ENCODE peak calls at places on chromosome 19, in nine cellular contexts. Y, A, N, H, G, V, P, F and B are unnamed samples. For H3K4me1, the result is how much of the 10 kb centered on the place peaks cover.

GRCh38 chr19:33905937-33906577 is 109.4 kb downstream of the KCTD15 start:
- DNase-seq in Y (peak), A (peak), N (peak), H (no peak), G (peak), V (no peak), P (peak), F (peak), B (peak)

GRCh38 chr19:17706750-17707181 is 12.5 kb upstream of the MAP1S start:
- DNase-seq in Y (no peak), A (no peak), N (peak), H (no peak), G (no peak), V (no peak), P (no peak), F (peak), B (peak)

GRCh38 chr19:52741951-52742485 is 7.2 kb upstream of the ZNF611 start:
- DNase-seq in Y (no peak), A (no peak), N (peak), H (no peak), G (no peak), V (no peak), P (no peak), F (no peak), B (no peak)

GRCh38 chr19:47861630-47862029 is 2.6 kb downstream of the TPRX2 start:
- DNase-seq in Y (no peak), A (no peak), N (no peak), H (no peak), G (no peak), V (no peak), P (no peak), F (no peak), B (peak)

GRCh38 chr19:24059572-24060295 is 27.3 kb upstream of the ZNF254 start:
- DNase-seq in Y (no peak), A (no peak), N (no peak), H (no peak), G (no peak), V (no peak), P (no peak), F (no peak), B (no peak)

GRCh38 chr19:48363810-48364563 is at the start of the genes SYNGR4 and TMEM143:
- DNase-seq in Y (peak), A (peak), N (peak), H (peak), G (peak), V (peak), P (peak), F (peak), B (peak)

GRCh38 chr19:48378194-48378570 is 13.2 kb downstream of the KDELR1 start:
- DNase-seq in Y (no peak), A (no peak), N (no peak), H (no peak), G (no peak), V (no peak), P (no peak), F (no peak), B (no peak)

GRCh38 chr19:13794388-13794751 is 873 bp upstream of the ZSWIM4 start:
- DNase-seq in Y (peak), A (peak), N (no peak), H (no peak), G (peak), V (peak), P (peak), F (peak), B (peak)

GRCh38 chr19:19319725-19320361 is 466 bp downstream of the SUGP1 start:
- DNase-seq in Y (no peak), A (no peak), N (no peak), H (no peak), G (no peak), V (no peak), P (no peak), F (peak), B (peak)

GRCh38 chr19:5339950-5340636 is 519 bp downstream of the PTPRS start:
- DNase-seq in Y (no peak), A (no peak), N (peak), H (no peak), G (no peak), V (no peak), P (peak), F (peak), B (peak)

GRCh38 chr19:17289489-17289888 is 7.8 kb downstream of the ANKLE1 start:
- DNase-seq in Y (no peak), A (no peak), N (peak), H (no peak), G (peak), V (no peak), P (peak), F (peak), B (peak)

GRCh38 chr19:18612772-18613588 is at the start of gene TMEM59L:
- DNase-seq in Y (no peak), A (no peak), N (peak), H (peak), G (no peak), V (no peak), P (no peak), F (peak), B (peak)

GRCh38 chr19:12833747-12834417 is 497 bp downstream of the RTBDN start:
- DNase-seq in Y (no peak), A (no peak), N (peak), H (peak), G (no peak), V (no peak), P (no peak), F (peak), B (peak)

GRCh38 chr19:42563352-42564210 is 31.1 kb downstream of the CEACAM8 start:
- DNase-seq in Y (peak), A (no peak), N (peak), H (no peak), G (no peak), V (peak), P (no peak), F (peak), B (peak)

GRCh38 chr19:35000647-35001501 is 751 bp downstream of the GRAMD1A start:
- DNase-seq in Y (no peak), A (no peak), N (peak), H (peak), G (no peak), V (no peak), P (peak), F (peak), B (peak)

GRCh38 chr19:18135712-18136584 is 17.0 kb upstream of the PIK3R2 start:
- DNase-seq in Y (no peak), A (no peak), N (no peak), H (no peak), G (no peak), V (no peak), P (no peak), F (no peak), B (no peak)

GRCh38 chr19:46616631-46617322 is 8.1 kb downstream of the PTGIR start:
- DNase-seq in Y (no peak), A (no peak), N (peak), H (no peak), G (no peak), V (no peak), P (peak), F (peak), B (peak)

GRCh38 chr19:40659116-40659515 is 31.3 kb downstream of the NUMBL start:
- DNase-seq in Y (no peak), A (no peak), N (no peak), H (no peak), G (no peak), V (no peak), P (no peak), F (no peak), B (no peak)

GRCh38 chr19:13234518-13234917 is 84.3 kb downstream of the IER2 start:
- DNase-seq in Y (no peak), A (peak), N (peak), H (peak), G (peak), V (peak), P (peak), F (peak), B (peak)

GRCh38 chr19:12868540-12869112 is 12.6 kb downstream of the DNASE2 start:
- DNase-seq in Y (no peak), A (no peak), N (no peak), H (no peak), G (no peak), V (no peak), P (no peak), F (peak), B (peak)

GRCh38 chr19:48630289-48631036 is 6.7 kb downstream of the DBP start:
- DNase-seq in Y (peak), A (peak), N (peak), H (no peak), G (peak), V (no peak), P (peak), F (peak), B (peak)

GRCh38 chr19:18520848-18521691 is 800 bp downstream of the ELL start:
- DNase-seq in Y (no peak), A (peak), N (peak), H (no peak), G (peak), V (peak), P (no peak), F (peak), B (peak)

GRCh38 chr19:27718262-27718661 is 1494.7 kb downstream of the UQCRFS1 start:
- DNase-seq in Y (no peak), A (no peak), N (no peak), H (no peak), G (no peak), V (no peak), P (no peak), F (no peak), B (no peak)

GRCh38 chr19:24064175-24064574 is 22.8 kb upstream of the ZNF254 start:
- DNase-seq in Y (no peak), A (no peak), N (no peak), H (no peak), G (no peak), V (no peak), P (no peak), F (no peak), B (no peak)

GRCh38 chr19:4144666-4145261 is 8.7 kb upstream of the CREB3L3 start:
- DNase-seq in Y (no peak), A (no peak), N (no peak), H (no peak), G (no peak), V (no peak), P (peak), F (no peak), B (peak)

GRCh38 chr19:47435196-47435595 is 15.9 kb upstream of the MEIS3 start:
- DNase-seq in Y (no peak), A (no peak), N (no peak), H (no peak), G (no peak), V (no peak), P (no peak), F (no peak), B (no peak)

GRCh38 chr19:48966541-48967345 is 1.6 kb downstream of the FTL start:
- DNase-seq in Y (no peak), A (no peak), N (no peak), H (no peak), G (no peak), V (no peak), P (no peak), F (no peak), B (peak)

GRCh38 chr19:41296323-41296935 is 13.5 kb upstream of the CCDC97 start:
- DNase-seq in Y (no peak), A (no peak), N (no peak), H (no peak), G (no peak), V (no peak), P (no peak), F (no peak), B (no peak)

GRCh38 chr19:51258165-51258564 is 7.3 kb downstream of the SIGLECL1 start:
- DNase-seq in Y (no peak), A (no peak), N (no peak), H (no peak), G (no peak), V (no peak), P (no peak), F (no peak), B (no peak)

GRCh38 chr19:35404879-35405622 is 34.2 kb downstream of the GPR42 start:
- DNase-seq in Y (no peak), A (no peak), N (no peak), H (no peak), G (peak), V (no peak), P (peak), F (peak), B (peak)

GRCh38 chr19:9148687-9149086 is 8.5 kb downstream of the ZNF317 start:
- DNase-seq in Y (no peak), A (no peak), N (no peak), H (no peak), G (no peak), V (no peak), P (no peak), F (no peak), B (no peak)

GRCh38 chr19:27876489-27876888 is 1336.5 kb downstream of the UQCRFS1 start:
- DNase-seq in Y (no peak), A (no peak), N (no peak), H (no peak), G (no peak), V (no peak), P (no peak), F (no peak), B (no peak)

GRCh38 chr19:50331187-50332013 is 2.2 kb upstream of the KCNC3 start:
- DNase-seq in Y (no peak), A (no peak), N (no peak), H (no peak), G (no peak), V (no peak), P (no peak), F (peak), B (peak)

GRCh38 chr19:34351382-34351802 is 13.6 kb upstream of the GPI start:
- DNase-seq in Y (no peak), A (no peak), N (no peak), H (no peak), G (no peak), V (no peak), P (no peak), F (no peak), B (no peak)

GRCh38 chr19:6086081-6086858 is 24.0 kb downstream of the RFX2 start:
- DNase-seq in Y (no peak), A (no peak), N (no peak), H (no peak), G (no peak), V (no peak), P (no peak), F (no peak), B (no peak)

GRCh38 chr19:29845576-29846176 is 33.9 kb downstream of the CCNE1 start:
- DNase-seq in Y (no peak), A (no peak), N (peak), H (peak), G (no peak), V (no peak), P (peak), F (peak), B (no peak)

GRCh38 chr19:34253711-34254551 is 423 bp upstream of the GARRE1 start:
- DNase-seq in Y (peak), A (peak), N (peak), H (no peak), G (peak), V (peak), P (peak), F (peak), B (no peak)

GRCh38 chr19:18644144-18645034 is 7.6 kb downstream of the KLHL26 start:
- DNase-seq in Y (no peak), A (no peak), N (no peak), H (no peak), G (no peak), V (peak), P (no peak), F (no peak), B (peak)

DNA sequence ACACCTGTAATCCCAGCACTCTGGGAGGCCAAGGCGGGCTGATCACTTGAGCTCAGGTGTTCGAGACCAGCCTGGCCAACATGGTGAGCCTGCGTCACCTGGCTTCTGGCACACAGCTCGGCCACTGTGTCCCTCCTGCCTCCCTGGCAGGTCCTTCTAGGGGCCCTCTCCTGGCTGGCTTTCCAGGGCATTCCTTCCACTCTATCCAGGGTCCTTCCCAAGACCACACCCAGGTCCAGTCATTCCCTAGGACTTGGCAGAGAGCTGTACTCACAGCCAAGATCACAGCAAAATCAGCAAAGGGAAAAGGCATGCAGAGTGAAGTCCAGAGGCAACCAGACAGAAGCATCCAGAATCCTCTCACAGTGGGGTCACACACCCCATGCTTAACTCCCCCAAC is 9.7 kb upstream of the HSH2D start:
- DNase-seq in Y (no peak), A (no peak), N (no peak), H (no peak), G (no peak), V (no peak), P (no peak), F (no peak), B (peak)
- H3K4me1 ChIP-seq in Y (under half), A (under half), N (under half), H (under half), G (under half), V (under half), P (under half), F (under half), B (under half)

DNA sequence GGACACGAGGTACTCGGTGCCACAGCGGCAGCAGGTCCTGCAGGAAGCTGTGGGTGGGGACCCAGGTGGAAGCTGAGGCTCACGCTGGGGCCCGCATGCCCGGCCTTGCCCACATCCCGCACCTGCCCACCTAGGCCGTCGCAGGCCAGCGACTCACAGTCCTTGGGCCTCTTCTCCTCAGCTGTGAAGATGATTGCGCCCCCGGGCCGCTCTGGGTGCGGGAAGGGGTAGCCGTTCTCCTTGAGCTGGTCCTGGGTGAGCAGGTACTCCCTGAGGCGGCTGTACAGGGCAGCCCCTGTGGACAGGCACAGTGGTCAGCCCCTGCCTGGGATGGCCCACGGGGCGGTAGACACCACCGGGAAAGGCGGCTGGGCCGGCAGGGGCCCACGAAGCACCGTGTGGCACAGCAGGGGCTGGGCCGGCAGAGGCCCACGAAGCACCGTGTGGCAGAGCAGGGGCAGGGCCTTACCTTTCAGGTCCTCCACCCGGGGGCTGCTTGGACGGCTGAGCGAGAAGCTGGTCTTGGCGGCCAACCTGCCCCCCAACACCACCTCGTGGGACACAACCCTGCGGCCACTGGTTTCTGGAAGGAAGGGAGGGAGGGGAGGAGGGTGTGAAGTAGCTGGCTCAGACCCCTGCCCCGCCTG is 6.6 kb upstream of the ATP8B3 start:
- DNase-seq in Y (no peak), A (no peak), N (no peak), H (no peak), G (no peak), V (no peak), P (no peak), F (no peak), B (no peak)
- H3K4me1 ChIP-seq in Y (under half), A (under half), N (under half), H (under half), G (under half), V (under half), P (under half), F (under half), B (under half)

DNA sequence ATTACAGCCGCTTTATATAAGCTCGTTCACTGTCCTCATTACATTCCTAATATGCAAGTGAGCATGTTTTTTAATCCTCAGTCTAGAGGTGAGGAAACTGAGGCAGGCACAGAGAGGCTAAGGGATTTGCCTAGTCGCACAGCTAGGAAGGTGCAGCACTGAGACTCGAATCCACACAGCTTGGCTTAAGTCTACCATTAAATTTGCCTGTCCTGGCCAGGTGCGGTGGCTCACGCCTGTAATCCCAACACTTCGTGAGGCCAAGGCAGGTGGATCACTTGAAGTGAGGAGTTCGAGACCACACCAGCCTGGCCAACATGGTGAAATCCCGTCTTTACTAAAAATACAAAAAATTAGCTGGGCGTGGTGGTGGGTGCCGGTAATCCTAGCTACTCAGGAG is 8.0 kb downstream of the RPS16 start:
- DNase-seq in Y (no peak), A (no peak), N (no peak), H (no peak), G (no peak), V (no peak), P (no peak), F (no peak), B (peak)
- H3K4me1 ChIP-seq in Y (under half), A (under half), N (under half), H (under half), G (under half), V (under half), P (under half), F (under half), B (under half)

GRCh38 chr19:1713170-1713569 is 40.1 kb upstream of the ONECUT3 start:
- DNase-seq in Y (no peak), A (no peak), N (no peak), H (no peak), G (no peak), V (no peak), P (no peak), F (no peak), B (no peak)
- H3K4me1 ChIP-seq in Y (under half), A (under half), N (under half), H (under half), G (under half), V (under half), P (under half), F (under half), B (under half)

GRCh38 chr19:44737238-44738160 is 11.0 kb upstream of the BCL3 start:
- DNase-seq in Y (no peak), A (peak), N (no peak), H (no peak), G (peak), V (no peak), P (no peak), F (no peak), B (peak)
- H3K4me1 ChIP-seq in Y (under half), A (under half), N (under half), H (under half), G (under half), V (under half), P (under half), F (under half), B (under half)

GRCh38 chr19:7505682-7506384 is 10.1 kb upstream of the ZNF358 start:
- DNase-seq in Y (no peak), A (no peak), N (peak), H (no peak), G (no peak), V (no peak), P (no peak), F (peak), B (peak)

GRCh38 chr19:7506385-7507328 is 9.2 kb upstream of the ZNF358 start:
- DNase-seq in Y (peak), A (peak), N (peak), H (peak), G (peak), V (peak), P (peak), F (peak), B (peak)

GRCh38 chr19:7504684-7505083 is 11.2 kb upstream of the ZNF358 start:
- DNase-seq in Y (no peak), A (no peak), N (no peak), H (no peak), G (no peak), V (no peak), P (no peak), F (no peak), B (no peak)

GRCh38 chr19:7507884-7508283 is 8.0 kb upstream of the ZNF358 start:
- DNase-seq in Y (peak), A (peak), N (no peak), H (no peak), G (peak), V (peak), P (peak), F (peak), B (peak)

GRCh38 chr19:7505288-7505681 is 10.6 kb upstream of the ZNF358 start:
- DNase-seq in Y (no peak), A (no peak), N (no peak), H (no peak), G (no peak), V (no peak), P (no peak), F (peak), B (no peak)
- H3K4me1 ChIP-seq in Y (under half), A (under half), N (under half), H (under half), G (under half), V (under half), P (under half), F (under half), B (under half)